ENCODE peak calls at places on chromosomes 1 and 21, in five cellular contexts. E is kidney, I is fibroblast of pulmonary artery, D is fibroblast of villous mesenchyme, Y is left lung. T is an unnamed sample.

GRCh38 chr1:207619833-207620572 is 24.9 kb upstream of the CR1L start:
- DNase-seq in E (no peak), Y (no peak), I (peak), D (peak), T (no peak)

GRCh38 chr1:19179597-19180271 is 30.3 kb downstream of the UBR4 start:
- DNase-seq in D (peak), E (no peak), Y (no peak), I (peak), T (no peak)

GRCh38 chr1:111587509-111588174 is 31.9 kb upstream of the RAP1A start:
- DNase-seq in I (no peak), E (no peak), Y (no peak), D (no peak), T (no peak)

GRCh38 chr1:111563619-111564018 is 56.0 kb upstream of the RAP1A start:
- DNase-seq in I (peak), D (peak), E (no peak), Y (no peak), T (no peak)

GRCh38 chr1:80657048-80657653 is 1143.6 kb upstream of the ADGRL2 start:
- DNase-seq in D (no peak), I (no peak), Y (no peak), E (no peak), T (no peak)

GRCh38 chr1:54795100-54795665 is 5.9 kb downstream of the TTC22 start:
- DNase-seq in Y (no peak), D (no peak), E (no peak), I (no peak), T (no peak)

GRCh38 chr1:83857108-83857507 is 141.8 kb downstream of the TTLL7 start:
- DNase-seq in D (peak), Y (no peak), I (peak), E (no peak), T (no peak)

GRCh38 chr1:54950361-54951163 is 29.9 kb upstream of the TMEM61 start:
- DNase-seq in Y (peak), I (peak), E (peak), D (peak), T (peak)

GRCh38 chr1:23726669-23727068 is 16.6 kb upstream of the ELOA start:
- DNase-seq in E (no peak), D (peak), I (no peak), Y (no peak), T (no peak)

GRCh38 chr1:229889031-229889517 is 178.0 kb upstream of the GALNT2 start:
- DNase-seq in I (no peak), Y (no peak), D (no peak), E (no peak), T (no peak)

GRCh38 chr1:203999618-204000017 is 73.3 kb upstream of the SOX13 start:
- DNase-seq in I (peak), Y (no peak), D (no peak), E (no peak), T (no peak)

GRCh38 chr1:166354411-166354810 is 187.6 kb upstream of the FAM78B start:
- DNase-seq in Y (no peak), D (no peak), E (no peak), I (no peak), T (no peak)

GRCh38 chr1:203264052-203264501 is 34.6 kb upstream of the CHIT1 start:
- DNase-seq in D (no peak), I (no peak), Y (no peak), E (no peak), T (no peak)

GRCh38 chr1:204989266-204990058 is 53.5 kb upstream of the CNTN2 start:
- DNase-seq in E (peak), Y (peak), D (peak), I (peak), T (peak)

GRCh38 chr1:231929311-231929710 is 302.7 kb downstream of the DISC1 start:
- DNase-seq in I (peak), D (peak), Y (no peak), E (no peak), T (no peak)

GRCh38 chr1:108575241-108575850 is 15.4 kb downstream of the EEIG2 start:
- DNase-seq in D (no peak), E (no peak), Y (no peak), I (peak), T (no peak)

GRCh38 chr1:199843856-199844255 is 183.7 kb upstream of the NR5A2 start:
- DNase-seq in I (peak), Y (no peak), E (no peak), D (peak), T (no peak)

GRCh38 chr1:202143768-202144509 is 598 bp downstream of the ARL8A start:
- DNase-seq in I (no peak), E (peak), D (peak), Y (peak), T (no peak)

GRCh38 chr1:223739366-223740057 is 27.2 kb downstream of the CAPN2 start:
- DNase-seq in D (no peak), I (no peak), Y (no peak), E (no peak), T (no peak)

GRCh38 chr1:169550294-169550693 is 36.0 kb downstream of the F5 start:
- DNase-seq in D (peak), E (no peak), I (peak), Y (no peak), T (no peak)

GRCh38 chr1:151146072-151146415 is 387 bp downstream of the SEMA6C start:
- DNase-seq in D (no peak), Y (no peak), E (no peak), I (no peak), T (no peak)
- TF ChIP-seq CTCF in D (no peak), Y (no peak), E (no peak), I (no peak), T (no peak)

GRCh38 chr1:35855016-35855700 is 27.9 kb upstream of the AGO1 start:
- DNase-seq in I (no peak), Y (no peak), D (peak), E (no peak), T (no peak)
- TF ChIP-seq CTCF in I (no peak), Y (no peak), D (no peak), E (no peak), T (no peak)

GRCh38 chr1:181424786-181425403 is 58.4 kb upstream of the CACNA1E start:
- DNase-seq in D (peak), I (peak), Y (peak), E (peak), T (peak)

GRCh38 chr1:181425566-181425965 is 57.8 kb upstream of the CACNA1E start:
- DNase-seq in Y (no peak), I (no peak), D (no peak), E (no peak), T (no peak)

GRCh38 chr1:181417915-181418314 is 65.4 kb upstream of the CACNA1E start:
- DNase-seq in E (no peak), I (no peak), D (no peak), Y (no peak), T (no peak)

GRCh38 chr1:181423301-181423918 is 59.9 kb upstream of the CACNA1E start:
- DNase-seq in D (peak), I (peak), Y (no peak), E (no peak), T (no peak)
- TF ChIP-seq CTCF in D (peak), I (peak), Y (peak), E (peak), T (no peak)

DNA sequence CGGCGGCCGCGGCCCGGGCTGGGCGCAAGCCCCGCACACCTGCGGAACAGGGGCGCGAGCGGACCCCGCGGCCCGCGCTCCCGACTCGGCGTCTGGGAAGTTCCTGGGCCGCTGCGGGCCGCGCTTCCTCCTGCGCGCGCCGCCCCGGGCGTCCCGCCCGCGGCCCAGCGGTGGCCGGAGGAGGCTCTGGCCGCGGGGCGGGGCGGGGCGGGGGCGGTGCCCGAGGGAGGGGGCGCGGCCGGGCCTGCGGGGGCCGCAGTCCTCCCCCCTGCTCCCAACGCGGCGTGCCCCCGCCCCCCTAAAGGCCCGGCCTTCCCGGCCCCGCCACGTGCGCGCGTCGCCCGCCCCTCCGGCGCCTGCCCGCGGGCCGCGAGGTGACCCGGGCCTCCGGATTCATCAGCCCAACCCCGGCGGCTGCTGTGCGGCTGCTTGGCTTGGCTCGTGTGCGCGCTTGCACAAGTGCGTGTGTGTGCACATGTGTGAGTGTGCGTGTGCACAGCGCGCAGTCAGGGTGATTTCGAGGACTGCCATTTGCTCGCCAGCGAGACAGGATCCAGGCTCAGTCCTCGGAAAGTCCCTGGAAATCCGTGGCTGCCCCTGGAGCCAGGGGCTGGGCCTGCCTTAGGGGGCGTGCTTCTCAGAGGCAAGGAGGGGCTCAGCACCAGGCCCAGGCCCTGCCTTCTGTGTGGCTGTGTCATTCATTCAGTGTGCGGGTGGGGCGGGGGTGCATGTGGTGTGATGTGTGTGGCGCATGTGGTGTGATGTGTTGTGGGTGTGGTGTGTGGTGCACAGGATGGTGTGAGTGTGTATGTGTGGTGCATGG is at the start of gene C2CD2:
- DNase-seq in D (peak), E (peak), I (peak), Y (peak), T (no peak)
- TF ChIP-seq CTCF in D (peak), E (no peak), I (no peak), Y (no peak), T (no peak)

GRCh38 chr1:175129182-175129581 is 61.5 kb downstream of the TNN start:
- DNase-seq in I (peak), D (peak), E (no peak), Y (no peak), T (no peak)

GRCh38 chr1:175129997-175130648 is 62.5 kb downstream of the KIAA0040 start:
- DNase-seq in I (peak), D (no peak), E (no peak), Y (no peak), T (no peak)

GRCh38 chr1:175129644-175129996 is 62.0 kb downstream of the TNN start:
- DNase-seq in E (no peak), D (no peak), Y (no peak), I (no peak), T (no peak)

GRCh38 chr1:175131100-175131499 is 61.5 kb downstream of the KIAA0040 start:
- DNase-seq in I (no peak), D (peak), E (no peak), Y (no peak), T (no peak)

DNA sequence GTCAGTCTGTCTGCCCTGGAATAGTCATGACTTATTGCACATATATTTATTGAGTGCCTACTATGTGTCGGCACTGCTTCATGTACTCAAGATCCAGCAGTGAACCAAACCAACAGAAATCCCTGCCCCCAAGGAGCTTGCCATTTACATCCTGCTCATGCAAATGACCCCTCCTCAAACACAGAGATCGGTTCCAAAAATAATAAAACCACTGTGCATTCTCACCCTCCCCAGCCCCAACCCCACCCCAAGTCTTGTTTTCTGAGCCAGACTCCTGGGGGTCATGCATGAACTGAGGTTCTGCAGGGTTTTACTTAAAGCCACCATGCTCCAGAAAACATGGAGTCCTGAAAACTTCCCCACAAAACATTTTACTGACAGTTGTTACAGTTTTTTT is 61.9 kb downstream of the KIAA0040 start:
- DNase-seq in I (no peak), Y (no peak), D (no peak), E (no peak), T (no peak)
- TF ChIP-seq CTCF in I (no peak), Y (no peak), D (no peak), E (no peak), T (no peak)